ENCODE peak calls at places on chromosomes 2 and 18, in nine cellular contexts. R is PC-3, T is A673, H is breast epithelium, N is suprapubic skin, V is endothelial cell of umbilical vein, U is gastrocnemius medialis, A is aorta, Z is Panc1. I is an unnamed sample. For H3K36me3, the result is how much of the 10 kb centered on the place peaks cover.

GRCh38 chr2:98607741-98608117 is 583 bp downstream of the COA5 start:
- DNase-seq in R (no peak), T (no peak), H (no peak), N (no peak), V (no peak), U (no peak), A (no peak), Z (no peak), I (no peak)

GRCh38 chr2:127157651-127158460 is 50.9 kb upstream of the BIN1 start:
- DNase-seq in R (no peak), T (no peak), H (no peak), N (no peak), V (no peak), U (peak), A (no peak), Z (no peak), I (no peak)

GRCh38 chr2:188678921-188679320 is 295.3 kb upstream of the COL3A1 start:
- DNase-seq in R (peak), T (no peak), H (no peak), N (no peak), V (no peak), U (no peak), A (no peak), Z (no peak), I (no peak)

GRCh38 chr18:68623342-68623741 is 91.6 kb downstream of the TMX3 start:
- DNase-seq in R (peak), T (peak), H (no peak), N (no peak), V (peak), U (no peak), A (peak), Z (peak), I (peak)

GRCh38 chr2:102057502-102058292 is 65.9 kb downstream of the IL1R2 start:
- DNase-seq in R (no peak), T (no peak), H (peak), N (no peak), V (no peak), U (no peak), A (no peak), Z (no peak), I (no peak)

GRCh38 chr18:23400918-23401317 is 52.2 kb upstream of the RIOK3 start:
- DNase-seq in R (no peak), T (no peak), H (no peak), N (no peak), V (peak), U (no peak), A (no peak), Z (no peak), I (no peak)

GRCh38 chr2:37852585-37853014 is 72.5 kb upstream of the RMDN2 start:
- DNase-seq in R (no peak), T (no peak), H (no peak), N (no peak), V (no peak), U (no peak), A (no peak), Z (no peak), I (no peak)

GRCh38 chr2:223041527-223042109 is 10.4 kb upstream of the KCNE4 start:
- DNase-seq in R (peak), T (peak), H (no peak), N (peak), V (peak), U (peak), A (peak), Z (peak), I (peak)

GRCh38 chr2:55141572-55142413 is 90.3 kb downstream of the CLHC1 start:
- DNase-seq in R (peak), T (no peak), H (no peak), N (no peak), V (peak), U (no peak), A (no peak), Z (no peak), I (no peak)

GRCh38 chr2:120670371-120670770 is 65.3 kb upstream of the GLI2 start:
- DNase-seq in R (no peak), T (no peak), H (no peak), N (peak), V (no peak), U (no peak), A (no peak), Z (no peak), I (no peak)

GRCh38 chr2:207487650-207488315 is 42.0 kb upstream of the CREB1 start:
- DNase-seq in R (peak), T (peak), H (no peak), N (no peak), V (no peak), U (no peak), A (no peak), Z (no peak), I (no peak)

GRCh38 chr2:111238336-111238735 is 117.6 kb downstream of the BCL2L11 start:
- DNase-seq in R (no peak), T (no peak), H (no peak), N (no peak), V (no peak), U (no peak), A (no peak), Z (no peak), I (no peak)

GRCh38 chr2:42138163-42139016 is 30.8 kb upstream of the EML4 start:
- DNase-seq in R (peak), T (peak), H (peak), N (no peak), V (peak), U (no peak), A (no peak), Z (no peak), I (no peak)

DNA sequence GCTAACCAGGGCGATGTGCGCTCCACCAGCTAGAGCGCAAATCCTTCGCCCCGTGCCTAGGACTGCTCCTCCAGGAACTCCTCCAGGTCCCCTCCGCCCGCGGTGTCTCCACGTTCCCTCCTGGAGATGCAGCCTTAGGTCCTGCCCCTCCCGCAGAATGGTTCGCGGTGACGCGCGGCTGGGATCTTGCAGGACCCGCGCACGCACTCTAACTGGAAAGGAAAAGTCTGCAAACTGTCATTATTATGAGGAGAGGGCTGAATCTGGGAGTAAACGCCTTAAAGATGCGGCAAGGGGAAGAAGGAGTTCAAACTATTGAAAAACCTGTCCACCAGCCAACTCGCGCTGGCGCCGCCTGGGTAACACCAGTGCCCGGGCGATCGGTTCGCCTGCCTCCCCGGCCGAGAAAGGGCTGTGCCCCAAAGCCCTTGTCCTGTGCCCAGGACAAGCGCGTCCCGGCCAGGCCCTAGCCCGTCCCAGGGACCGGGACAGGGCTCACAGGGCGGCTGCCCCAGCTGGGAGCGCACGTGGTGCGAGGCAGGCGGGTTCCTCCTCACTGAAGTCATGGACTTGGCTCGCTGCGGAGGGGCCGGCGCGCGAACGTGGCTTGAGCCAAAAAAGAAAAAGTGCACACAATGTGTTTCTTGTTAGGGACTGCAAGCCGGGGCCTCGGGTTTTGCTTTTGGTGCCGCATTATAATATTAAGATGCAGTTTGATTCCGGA is 5.5 kb upstream of the ID2 start:
- DNase-seq in R (peak), T (peak), H (peak), N (peak), V (peak), U (peak), A (peak), Z (no peak), I (peak)
- H3K27ac ChIP-seq in R (peak), T (peak), H (peak), N (peak), V (no peak), U (peak), A (peak), Z (no peak), I (peak)

GRCh38 chr2:172578860-172579512 is 23.1 kb downstream of the PDK1 start:
- DNase-seq in R (no peak), T (no peak), H (no peak), N (no peak), V (no peak), U (no peak), A (no peak), Z (no peak), I (no peak)
- H3K36me3 ChIP-seq in R (half or more), T (under half), H (under half), N (half or more), V (under half), U (under half), A (under half), Z (under half), I (half or more)

DNA sequence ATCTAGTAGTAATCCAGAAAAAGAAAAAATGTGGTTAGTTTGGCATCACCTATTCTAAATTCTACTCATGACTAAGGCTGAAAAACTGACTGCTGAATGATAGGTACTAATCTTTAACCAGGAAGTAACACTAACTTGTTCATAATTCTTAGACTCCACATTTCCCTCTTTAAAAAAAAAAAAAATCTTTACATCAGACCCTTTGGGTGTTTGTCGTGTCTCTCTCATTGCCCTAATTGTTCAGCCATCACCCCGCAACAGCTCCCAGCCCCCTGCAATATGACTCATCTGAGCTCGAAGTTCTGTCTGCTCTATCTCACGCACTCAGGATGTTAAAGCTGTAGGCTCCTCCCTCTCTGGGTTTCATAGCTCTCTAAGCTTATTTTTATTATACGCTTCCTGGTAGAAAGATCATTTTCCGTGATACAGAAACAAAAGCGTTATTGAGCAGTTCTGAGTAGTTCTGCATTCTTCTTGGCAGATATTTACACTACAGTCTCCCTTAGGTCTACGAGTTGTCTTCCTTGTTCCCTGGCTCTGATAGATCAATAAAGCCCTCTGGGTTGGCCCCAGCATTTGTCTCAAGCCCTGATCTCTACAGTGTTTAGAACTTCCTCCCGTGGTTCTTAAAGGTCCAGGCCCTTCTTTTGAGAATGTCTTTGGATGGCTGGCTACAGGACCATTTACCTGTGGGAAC is 95.6 kb downstream of the TNFRSF11A start:
- DNase-seq in R (peak), T (peak), H (peak), N (no peak), V (peak), U (no peak), A (no peak), Z (no peak), I (no peak)
- H3K4me3 ChIP-seq in R (peak), T (no peak), H (no peak), N (peak), V (no peak), U (peak), A (no peak), Z (no peak), I (peak)

GRCh38 chr2:108589786-108590185 is 55.5 kb downstream of the LIMS1 start:
- DNase-seq in R (no peak), T (no peak), H (no peak), N (no peak), V (peak), U (no peak), A (no peak), Z (no peak), I (no peak)

GRCh38 chr2:108587621-108588020 is 53.4 kb downstream of the LIMS1 start:
- DNase-seq in R (peak), T (no peak), H (no peak), N (no peak), V (peak), U (peak), A (peak), Z (no peak), I (peak)

GRCh38 chr2:108589372-108589771 is 55.1 kb downstream of the LIMS1 start:
- DNase-seq in R (no peak), T (no peak), H (no peak), N (no peak), V (peak), U (no peak), A (no peak), Z (no peak), I (no peak)

GRCh38 chr2:108586631-108587030 is 52.4 kb downstream of the LIMS1 start:
- DNase-seq in R (no peak), T (no peak), H (no peak), N (no peak), V (peak), U (no peak), A (no peak), Z (no peak), I (no peak)

DNA sequence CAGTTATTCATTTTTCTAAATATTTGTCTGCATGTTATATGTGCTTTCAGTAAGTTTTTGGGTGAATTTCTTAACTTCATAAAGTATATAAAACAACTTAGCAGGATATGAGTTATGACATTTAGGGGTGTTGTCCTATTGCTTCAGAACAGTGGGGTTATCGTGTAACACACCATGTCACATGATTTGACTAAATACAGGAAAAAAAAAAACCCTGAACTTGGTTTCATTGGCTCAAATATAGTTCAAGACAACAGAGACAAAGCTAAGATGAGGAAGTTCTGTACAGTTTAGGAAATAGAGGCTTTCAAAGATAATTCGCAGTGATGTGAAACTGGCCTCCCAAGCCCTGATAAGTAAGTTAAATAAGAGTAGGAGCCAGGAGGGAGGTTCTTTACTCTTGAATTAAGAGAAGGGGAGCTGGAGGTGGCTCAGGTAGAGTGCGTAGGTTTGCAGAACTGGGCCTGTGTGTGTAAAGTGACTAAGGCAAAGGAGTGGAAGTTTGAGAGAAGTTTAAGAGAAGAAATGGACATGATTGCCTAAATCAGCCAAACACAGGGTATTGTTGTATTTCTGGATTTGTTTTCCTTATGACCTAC is 53.9 kb downstream of the LIMS1 start:
- DNase-seq in R (peak), T (no peak), H (no peak), N (no peak), V (peak), U (no peak), A (no peak), Z (no peak), I (no peak)
- H3K27ac ChIP-seq in R (peak), T (no peak), H (peak), N (peak), V (peak), U (peak), A (peak), Z (peak), I (peak)

GRCh38 chr2:172442072-172442895 is 14.9 kb downstream of the ITGA6 start:
- DNase-seq in R (peak), T (no peak), H (peak), N (no peak), V (peak), U (peak), A (no peak), Z (peak), I (no peak)

GRCh38 chr2:172438741-172439508 is 11.5 kb downstream of the ITGA6 start:
- DNase-seq in R (peak), T (peak), H (no peak), N (peak), V (peak), U (no peak), A (no peak), Z (peak), I (no peak)

GRCh38 chr2:172439911-172440310 is 12.5 kb downstream of the ITGA6 start:
- DNase-seq in R (no peak), T (no peak), H (no peak), N (no peak), V (no peak), U (no peak), A (no peak), Z (no peak), I (no peak)

GRCh38 chr2:172439509-172439860 is 12.1 kb downstream of the ITGA6 start:
- DNase-seq in R (no peak), T (no peak), H (no peak), N (peak), V (no peak), U (no peak), A (no peak), Z (no peak), I (no peak)

GRCh38 chr2:172440795-172441194 is 13.4 kb downstream of the ITGA6 start:
- DNase-seq in R (peak), T (no peak), H (no peak), N (no peak), V (peak), U (no peak), A (no peak), Z (no peak), I (no peak)
- H3K36me3 ChIP-seq in R (under half), T (under half), H (under half), N (under half), V (under half), U (under half), A (under half), Z (under half), I (under half)

I was measured in tibial artery.